ENCODE peak calls at places on chromosomes 5 and 9, in four cellular contexts. One of them, this sample, is unnamed. For H3K36me3, the result is how much of the 10 kb centered on the place peaks cover.

GRCh38 chr5:173716058-173716682 is 99.7 kb upstream of the BOD1 start:
- DNase-seq in PC-9: no peak
- DNase-seq in HCT116: no peak
- DNase-seq in CD8-positive, alpha-beta memory T cell: no peak
- DNase-seq in this sample: no peak

GRCh38 chr5:91166040-91166807 is 216.9 kb downstream of the ARRDC3 start:
- DNase-seq in PC-9: peak
- DNase-seq in CD8-positive, alpha-beta memory T cell: no peak
- DNase-seq in HCT116: no peak
- DNase-seq in this sample: no peak

GRCh38 chr5:5381259-5382006 is 41.0 kb upstream of the ICE1 start:
- DNase-seq in HCT116: no peak
- DNase-seq in PC-9: no peak
- DNase-seq in CD8-positive, alpha-beta memory T cell: no peak
- DNase-seq in this sample: no peak

GRCh38 chr5:168976311-168976893 is 324.5 kb downstream of the SLIT3 start:
- DNase-seq in CD8-positive, alpha-beta memory T cell: no peak
- DNase-seq in PC-9: no peak
- DNase-seq in HCT116: no peak
- DNase-seq in this sample: no peak

GRCh38 chr5:95686661-95687060 is 3.9 kb upstream of the SPATA9 start:
- DNase-seq in HCT116: no peak
- DNase-seq in CD8-positive, alpha-beta memory T cell: no peak
- DNase-seq in PC-9: no peak
- DNase-seq in this sample: no peak

GRCh38 chr5:131610198-131611063 is 24.6 kb downstream of the RAPGEF6 start:
- DNase-seq in CD8-positive, alpha-beta memory T cell: no peak
- DNase-seq in HCT116: peak
- DNase-seq in PC-9: peak
- DNase-seq in this sample: no peak

GRCh38 chr9:750264-750967 is 91.1 kb upstream of the DMRT1 start:
- DNase-seq in HCT116: no peak
- DNase-seq in CD8-positive, alpha-beta memory T cell: no peak
- DNase-seq in PC-9: no peak
- DNase-seq in this sample: no peak

GRCh38 chr9:134284741-134285140 is 41.5 kb upstream of the RXRA start:
- DNase-seq in HCT116: no peak
- DNase-seq in PC-9: no peak
- DNase-seq in CD8-positive, alpha-beta memory T cell: no peak
- DNase-seq in this sample: no peak

GRCh38 chr9:132935021-132935420 is 9.4 kb downstream of the TSC1 start:
- DNase-seq in PC-9: no peak
- DNase-seq in CD8-positive, alpha-beta memory T cell: no peak
- DNase-seq in HCT116: no peak
- DNase-seq in this sample: no peak

GRCh38 chr9:122058051-122058450 is 35.1 kb downstream of the TTLL11 start:
- DNase-seq in PC-9: no peak
- DNase-seq in CD8-positive, alpha-beta memory T cell: no peak
- DNase-seq in HCT116: no peak
- DNase-seq in this sample: no peak

GRCh38 chr5:160903076-160903475 is 51.1 kb upstream of the ATP10B start:
- DNase-seq in HCT116: no peak
- DNase-seq in CD8-positive, alpha-beta memory T cell: no peak
- DNase-seq in PC-9: no peak
- DNase-seq in this sample: no peak

GRCh38 chr9:69339620-69340019 is 14.6 kb downstream of the ENTREP1 start:
- DNase-seq in PC-9: no peak
- DNase-seq in CD8-positive, alpha-beta memory T cell: no peak
- DNase-seq in HCT116: no peak
- DNase-seq in this sample: no peak

GRCh38 chr5:10442581-10442980 is 902 bp downstream of the ROPN1L start:
- DNase-seq in CD8-positive, alpha-beta memory T cell: no peak
- DNase-seq in PC-9: no peak
- DNase-seq in HCT116: no peak
- DNase-seq in this sample: no peak

GRCh38 chr9:89802809-89803355 is 198.1 kb downstream of the GADD45G start:
- DNase-seq in CD8-positive, alpha-beta memory T cell: no peak
- DNase-seq in PC-9: no peak
- DNase-seq in HCT116: peak
- DNase-seq in this sample: no peak

GRCh38 chr9:137488330-137488653 is 29.2 kb upstream of the NSMF start:
- DNase-seq in PC-9: no peak
- DNase-seq in CD8-positive, alpha-beta memory T cell: no peak
- DNase-seq in HCT116: no peak
- DNase-seq in this sample: no peak

GRCh38 chr5:58360794-58361193 is 99.1 kb downstream of the PLK2 start:
- DNase-seq in CD8-positive, alpha-beta memory T cell: no peak
- DNase-seq in PC-9: no peak
- DNase-seq in HCT116: no peak
- DNase-seq in this sample: no peak

GRCh38 chr5:52896524-52897237 is 92.5 kb upstream of the ITGA2 start:
- DNase-seq in CD8-positive, alpha-beta memory T cell: no peak
- DNase-seq in PC-9: no peak
- DNase-seq in HCT116: no peak
- DNase-seq in this sample: no peak

GRCh38 chr5:83265318-83265717 is 188.0 kb downstream of the XRCC4 start:
- DNase-seq in PC-9: peak
- DNase-seq in CD8-positive, alpha-beta memory T cell: no peak
- DNase-seq in HCT116: no peak
- DNase-seq in this sample: no peak

GRCh38 chr5:116521173-116521872 is 53.3 kb downstream of the SEMA6A start:
- DNase-seq in CD8-positive, alpha-beta memory T cell: no peak
- DNase-seq in HCT116: no peak
- DNase-seq in PC-9: no peak
- DNase-seq in this sample: no peak

GRCh38 chr5:168765220-168766037 is 186.3 kb upstream of the PANK3 start:
- DNase-seq in HCT116: no peak
- DNase-seq in CD8-positive, alpha-beta memory T cell: no peak
- DNase-seq in PC-9: no peak
- DNase-seq in this sample: no peak

GRCh38 chr9:8037745-8038144 is 238.2 kb upstream of the DMAC1 start:
- DNase-seq in HCT116: no peak
- DNase-seq in PC-9: no peak
- DNase-seq in CD8-positive, alpha-beta memory T cell: no peak
- DNase-seq in this sample: no peak

GRCh38 chr9:128414461-128414860 is 6.2 kb upstream of the CERCAM start:
- DNase-seq in CD8-positive, alpha-beta memory T cell: no peak
- DNase-seq in PC-9: no peak
- DNase-seq in HCT116: no peak
- DNase-seq in this sample: no peak

GRCh38 chr5:92353107-92354030 is 970.3 kb upstream of the ARRDC3 start:
- DNase-seq in HCT116: no peak
- DNase-seq in CD8-positive, alpha-beta memory T cell: no peak
- DNase-seq in PC-9: no peak
- DNase-seq in this sample: no peak

GRCh38 chr9:87336914-87337333 is 160.7 kb upstream of the DAPK1 start:
- DNase-seq in HCT116: peak
- DNase-seq in CD8-positive, alpha-beta memory T cell: peak
- DNase-seq in PC-9: peak
- DNase-seq in this sample: no peak
- H3K4me3 ChIP-seq in HCT116: no peak
- H3K4me3 ChIP-seq in CD8-positive, alpha-beta memory T cell: peak
- H3K4me3 ChIP-seq in PC-9: peak
- H3K4me3 ChIP-seq in this sample: peak

GRCh38 chr5:171299228-171299627 is 9.8 kb upstream of the TLX3 start:
- DNase-seq in PC-9: no peak
- DNase-seq in CD8-positive, alpha-beta memory T cell: no peak
- DNase-seq in HCT116: no peak
- DNase-seq in this sample: no peak

GRCh38 chr5:171295299-171295698 is 13.7 kb upstream of the TLX3 start:
- DNase-seq in CD8-positive, alpha-beta memory T cell: no peak
- DNase-seq in PC-9: peak
- DNase-seq in HCT116: no peak
- DNase-seq in this sample: no peak

GRCh38 chr5:171295801-171296200 is 13.2 kb upstream of the TLX3 start:
- DNase-seq in CD8-positive, alpha-beta memory T cell: no peak
- DNase-seq in HCT116: no peak
- DNase-seq in PC-9: peak
- DNase-seq in this sample: no peak

GRCh38 chr5:171299851-171300250 is 9.2 kb upstream of the TLX3 start:
- DNase-seq in HCT116: no peak
- DNase-seq in CD8-positive, alpha-beta memory T cell: no peak
- DNase-seq in PC-9: no peak
- DNase-seq in this sample: no peak

DNA sequence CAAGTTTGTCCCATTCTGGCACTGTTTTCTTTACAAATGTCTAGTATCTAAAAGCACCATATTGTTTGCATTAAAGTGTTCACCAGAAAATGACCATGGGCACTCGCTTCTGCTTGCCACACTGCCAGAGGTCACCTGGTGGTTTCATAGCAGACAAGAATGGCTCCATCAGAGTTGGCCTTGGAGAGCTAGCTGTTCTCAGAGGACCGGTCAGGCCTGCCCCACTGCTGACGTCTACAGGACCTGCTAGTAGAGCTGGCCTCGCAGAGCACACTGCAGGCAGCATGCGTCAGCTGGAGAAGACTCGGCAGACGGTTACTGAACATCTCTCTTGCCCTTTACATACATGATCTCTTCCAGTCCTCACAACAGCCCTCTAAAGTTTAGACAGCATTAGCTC is 8.7 kb upstream of the TLX3 start:
- DNase-seq in PC-9: no peak
- DNase-seq in HCT116: no peak
- DNase-seq in CD8-positive, alpha-beta memory T cell: no peak
- DNase-seq in this sample: no peak
- H3K36me3 ChIP-seq in PC-9: under half
- H3K36me3 ChIP-seq in HCT116: under half
- H3K36me3 ChIP-seq in CD8-positive, alpha-beta memory T cell: under half
- H3K36me3 ChIP-seq in this sample: under half

GRCh38 chr5:56815657-56816545 is 552 bp downstream of the MAP3K1 start:
- DNase-seq in PC-9: peak
- DNase-seq in HCT116: no peak
- DNase-seq in CD8-positive, alpha-beta memory T cell: peak
- DNase-seq in this sample: peak

GRCh38 chr5:56814963-56815656 is at the start of gene MAP3K1:
- DNase-seq in HCT116: no peak
- DNase-seq in CD8-positive, alpha-beta memory T cell: peak
- DNase-seq in PC-9: peak
- DNase-seq in this sample: peak

GRCh38 chr5:56814361-56814962 is 887 bp upstream of the MAP3K1 start:
- DNase-seq in CD8-positive, alpha-beta memory T cell: no peak
- DNase-seq in PC-9: peak
- DNase-seq in HCT116: no peak
- DNase-seq in this sample: peak

GRCh38 chr5:56813302-56813701 is 2.0 kb upstream of the MAP3K1 start:
- DNase-seq in PC-9: peak
- DNase-seq in HCT116: no peak
- DNase-seq in CD8-positive, alpha-beta memory T cell: no peak
- DNase-seq in this sample: no peak

GRCh38 chr5:56812110-56812509 is 3.2 kb upstream of the MAP3K1 start:
- DNase-seq in CD8-positive, alpha-beta memory T cell: no peak
- DNase-seq in HCT116: no peak
- DNase-seq in PC-9: peak
- DNase-seq in this sample: no peak
- H3K4me3 ChIP-seq in CD8-positive, alpha-beta memory T cell: no peak
- H3K4me3 ChIP-seq in HCT116: no peak
- H3K4me3 ChIP-seq in PC-9: no peak
- H3K4me3 ChIP-seq in this sample: no peak

DNA sequence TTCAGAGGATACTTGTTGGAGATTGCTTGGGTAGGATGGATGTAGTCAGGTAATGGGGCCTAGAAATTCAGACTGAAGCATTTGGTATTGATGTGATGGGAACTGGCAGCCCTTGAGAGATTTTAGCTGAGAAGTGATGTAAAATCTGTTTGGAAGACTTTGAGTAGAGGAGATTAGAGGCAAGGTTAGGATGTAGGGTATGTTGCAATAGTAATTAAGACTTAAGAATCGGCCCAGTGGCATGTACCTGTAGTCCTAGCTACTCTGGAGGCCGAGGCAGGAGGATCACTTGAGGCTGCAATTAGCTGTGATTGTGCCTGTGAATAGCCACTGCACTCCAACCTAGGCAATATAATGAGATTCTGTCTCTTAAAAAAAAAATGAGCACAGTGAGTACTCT is 6.7 kb downstream of the NSD1 start:
- DNase-seq in PC-9: no peak
- DNase-seq in CD8-positive, alpha-beta memory T cell: no peak
- DNase-seq in HCT116: no peak
- DNase-seq in this sample: no peak
- H3K36me3 ChIP-seq in PC-9: under half
- H3K36me3 ChIP-seq in CD8-positive, alpha-beta memory T cell: under half
- H3K36me3 ChIP-seq in HCT116: under half
- H3K36me3 ChIP-seq in this sample: under half

GRCh38 chr5:151238303-151238741 is 14.4 kb upstream of the CCDC69 start:
- DNase-seq in HCT116: no peak
- DNase-seq in CD8-positive, alpha-beta memory T cell: no peak
- DNase-seq in PC-9: no peak
- DNase-seq in this sample: no peak
- H3K4me3 ChIP-seq in HCT116: no peak
- H3K4me3 ChIP-seq in CD8-positive, alpha-beta memory T cell: no peak
- H3K4me3 ChIP-seq in PC-9: no peak
- H3K4me3 ChIP-seq in this sample: no peak

DNA sequence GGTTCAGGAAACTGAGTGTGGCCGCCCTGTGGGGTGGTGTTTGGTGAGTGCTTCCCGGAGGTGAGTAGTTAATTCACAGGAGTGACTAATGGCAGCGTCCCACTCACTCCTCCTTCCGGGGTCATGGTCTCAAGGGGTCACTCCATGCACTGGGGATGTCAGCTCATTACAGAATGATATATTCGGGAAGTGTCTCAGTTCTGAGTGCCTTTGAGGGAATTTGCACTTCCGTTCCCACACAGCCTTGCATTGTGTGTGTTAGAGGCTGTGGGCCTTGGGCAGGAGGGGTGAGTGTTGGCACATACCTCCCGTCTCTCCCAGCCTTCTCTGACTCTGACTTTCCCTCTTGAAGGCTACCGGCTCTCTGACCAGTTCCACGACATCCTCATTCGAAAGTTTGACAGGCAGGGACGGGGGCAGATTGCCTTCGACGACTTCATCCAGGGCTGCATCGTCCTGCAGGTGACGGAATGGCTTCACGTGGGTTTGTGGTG is 10.5 kb upstream of the AHRR start:
- DNase-seq in CD8-positive, alpha-beta memory T cell: no peak
- DNase-seq in HCT116: no peak
- DNase-seq in PC-9: no peak
- DNase-seq in this sample: no peak
- H3K36me3 ChIP-seq in CD8-positive, alpha-beta memory T cell: under half
- H3K36me3 ChIP-seq in HCT116: under half
- H3K36me3 ChIP-seq in PC-9: under half
- H3K36me3 ChIP-seq in this sample: half or more

GRCh38 chr5:126525630-126526245 is 69.3 kb downstream of the ALDH7A1 start:
- DNase-seq in PC-9: no peak
- DNase-seq in HCT116: peak
- DNase-seq in CD8-positive, alpha-beta memory T cell: no peak
- DNase-seq in this sample: no peak
- H3K4me3 ChIP-seq in PC-9: no peak
- H3K4me3 ChIP-seq in HCT116: no peak
- H3K4me3 ChIP-seq in CD8-positive, alpha-beta memory T cell: no peak
- H3K4me3 ChIP-seq in this sample: no peak

This sample was measured in effector memory CD4-positive, alpha-beta T cell.